ENCODE peak calls at places on chromosomes 5 and 9, in five cellular contexts. One of them, this sample, is unnamed. For H3K27me3, the result is how much of the 10 kb centered on the place peaks cover.

GRCh38 chr5:113680534-113680933 is 167.0 kb downstream of the YTHDC2 start:
- DNase-seq in HepG2: no peak
- DNase-seq in K562: no peak
- DNase-seq in GM12878: no peak
- DNase-seq in H1: no peak
- DNase-seq in this sample: no peak

GRCh38 chr9:96719538-96720315 is 58.2 kb downstream of the ZNF510 start:
- DNase-seq in H1: no peak
- DNase-seq in GM12878: no peak
- DNase-seq in HepG2: no peak
- DNase-seq in K562: no peak
- DNase-seq in this sample: no peak

GRCh38 chr5:134136771-134137170 is 22.3 kb downstream of the TCF7 start:
- DNase-seq in HepG2: no peak
- DNase-seq in K562: no peak
- DNase-seq in H1: no peak
- DNase-seq in GM12878: no peak
- DNase-seq in this sample: no peak

GRCh38 chr9:129889936-129890717 is 54.9 kb downstream of the USP20 start:
- DNase-seq in HepG2: no peak
- DNase-seq in GM12878: peak
- DNase-seq in K562: no peak
- DNase-seq in H1: peak
- DNase-seq in this sample: no peak

GRCh38 chr9:94920439-94920951 is 194.0 kb downstream of the AOPEP start:
- DNase-seq in K562: no peak
- DNase-seq in HepG2: no peak
- DNase-seq in H1: no peak
- DNase-seq in GM12878: no peak
- DNase-seq in this sample: no peak

GRCh38 chr9:91495450-91495849 is 71.8 kb upstream of the NFIL3 start:
- DNase-seq in H1: no peak
- DNase-seq in GM12878: no peak
- DNase-seq in HepG2: no peak
- DNase-seq in K562: no peak
- DNase-seq in this sample: no peak

GRCh38 chr9:128276574-128277270 is 646 bp downstream of the SWI5 start:
- DNase-seq in H1: no peak
- DNase-seq in HepG2: no peak
- DNase-seq in GM12878: no peak
- DNase-seq in K562: peak
- DNase-seq in this sample: no peak

GRCh38 chr9:136545065-136545965 is 533 bp downstream of the NOTCH1 start:
- DNase-seq in K562: peak
- DNase-seq in HepG2: no peak
- DNase-seq in H1: no peak
- DNase-seq in GM12878: no peak
- DNase-seq in this sample: no peak

GRCh38 chr5:151584057-151584937 is 6.8 kb downstream of the FAT2 start:
- DNase-seq in H1: no peak
- DNase-seq in GM12878: no peak
- DNase-seq in K562: no peak
- DNase-seq in HepG2: no peak
- DNase-seq in this sample: no peak

GRCh38 chr9:116837038-116837998 is 150.2 kb downstream of the TRIM32 start:
- DNase-seq in HepG2: no peak
- DNase-seq in K562: no peak
- DNase-seq in H1: no peak
- DNase-seq in GM12878: no peak
- DNase-seq in this sample: no peak

GRCh38 chr9:22141906-22142305 is 132.8 kb upstream of the CDKN2B start:
- DNase-seq in HepG2: peak
- DNase-seq in K562: no peak
- DNase-seq in GM12878: no peak
- DNase-seq in H1: no peak
- DNase-seq in this sample: no peak
- H3K4me3 ChIP-seq in HepG2: no peak
- H3K4me3 ChIP-seq in K562: no peak
- H3K4me3 ChIP-seq in GM12878: no peak
- H3K4me3 ChIP-seq in H1: no peak
- H3K4me3 ChIP-seq in this sample: no peak

DNA sequence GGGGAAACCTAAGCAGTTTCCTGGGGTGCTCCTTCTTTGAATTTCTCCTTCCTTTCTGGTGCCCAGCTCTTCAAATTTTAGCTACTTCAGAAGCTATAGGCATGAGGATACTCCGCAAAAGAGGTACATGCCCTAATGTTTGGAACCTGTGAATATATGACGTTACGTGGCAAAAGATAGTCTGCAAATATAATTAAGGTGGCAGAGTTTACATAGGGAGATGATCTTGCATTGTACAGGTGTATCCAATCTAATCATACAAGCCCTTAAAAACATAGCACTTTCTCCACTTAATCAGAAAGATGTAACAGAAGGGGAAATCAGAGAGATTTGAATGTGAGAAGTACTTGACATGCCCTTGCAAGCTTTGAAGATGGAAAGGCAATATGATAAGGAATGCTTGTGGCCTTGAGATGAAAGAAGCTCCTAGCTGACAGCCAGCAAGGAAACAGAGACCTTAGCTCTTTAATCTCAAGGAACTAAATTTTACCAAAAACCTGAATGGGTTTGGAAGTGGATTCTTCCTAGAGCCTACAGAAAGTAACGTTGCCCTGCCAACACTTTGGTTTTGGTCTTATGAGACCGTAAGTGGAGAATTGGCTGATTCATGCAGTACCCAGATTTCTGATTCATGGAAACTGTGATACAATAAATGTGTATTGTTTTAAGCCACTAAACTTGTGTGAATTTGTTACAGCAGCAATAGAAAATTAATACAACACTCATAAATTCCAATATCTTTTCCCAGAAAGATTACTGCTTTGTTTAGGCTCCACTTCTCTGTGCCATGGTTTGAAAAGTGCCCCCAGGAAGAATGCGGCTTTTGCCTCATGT is 268.4 kb downstream of the FAM170A start:
- DNase-seq in GM12878: no peak
- DNase-seq in HepG2: no peak
- DNase-seq in K562: no peak
- DNase-seq in H1: no peak
- DNase-seq in this sample: no peak
- TF ChIP-seq SIN3A in GM12878: no peak
- TF ChIP-seq SIN3A in HepG2: no peak
- TF ChIP-seq SIN3A in K562: no peak
- TF ChIP-seq SIN3A in H1: no peak
- TF ChIP-seq SIN3A in this sample: no peak

GRCh38 chr5:95940758-95941682 is 20.6 kb downstream of the ELL2 start:
- DNase-seq in GM12878: no peak
- DNase-seq in HepG2: no peak
- DNase-seq in K562: no peak
- DNase-seq in H1: no peak
- DNase-seq in this sample: no peak
- H3K27me3 ChIP-seq in GM12878: under half
- H3K27me3 ChIP-seq in HepG2: under half
- H3K27me3 ChIP-seq in K562: under half
- H3K27me3 ChIP-seq in H1: under half
- H3K27me3 ChIP-seq in this sample: under half

DNA sequence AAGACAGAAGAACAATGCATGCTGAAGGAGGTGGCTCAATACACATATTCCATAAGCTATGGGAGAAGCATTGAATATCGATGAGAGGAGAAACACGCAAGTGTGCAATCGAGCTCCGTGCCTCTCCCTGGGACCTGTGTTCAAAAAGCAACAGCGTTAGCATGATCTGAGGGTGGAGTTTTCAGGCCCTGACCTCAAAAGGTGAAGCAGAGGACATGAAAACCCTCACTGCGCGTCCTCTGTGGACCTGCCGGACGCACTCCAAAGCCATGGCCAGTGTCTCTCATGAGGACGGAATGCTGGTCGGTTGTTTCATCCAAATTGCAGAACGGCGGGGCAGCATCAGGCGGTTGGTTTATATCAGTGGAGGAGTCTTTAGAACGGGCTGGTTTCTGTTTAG is 67.7 kb downstream of the ANKRD33B start:
- DNase-seq in H1: no peak
- DNase-seq in GM12878: no peak
- DNase-seq in K562: no peak
- DNase-seq in HepG2: no peak
- DNase-seq in this sample: no peak
- H3K4me3 ChIP-seq in H1: no peak
- H3K4me3 ChIP-seq in GM12878: peak
- H3K4me3 ChIP-seq in K562: no peak
- H3K4me3 ChIP-seq in HepG2: no peak
- H3K4me3 ChIP-seq in this sample: no peak

DNA sequence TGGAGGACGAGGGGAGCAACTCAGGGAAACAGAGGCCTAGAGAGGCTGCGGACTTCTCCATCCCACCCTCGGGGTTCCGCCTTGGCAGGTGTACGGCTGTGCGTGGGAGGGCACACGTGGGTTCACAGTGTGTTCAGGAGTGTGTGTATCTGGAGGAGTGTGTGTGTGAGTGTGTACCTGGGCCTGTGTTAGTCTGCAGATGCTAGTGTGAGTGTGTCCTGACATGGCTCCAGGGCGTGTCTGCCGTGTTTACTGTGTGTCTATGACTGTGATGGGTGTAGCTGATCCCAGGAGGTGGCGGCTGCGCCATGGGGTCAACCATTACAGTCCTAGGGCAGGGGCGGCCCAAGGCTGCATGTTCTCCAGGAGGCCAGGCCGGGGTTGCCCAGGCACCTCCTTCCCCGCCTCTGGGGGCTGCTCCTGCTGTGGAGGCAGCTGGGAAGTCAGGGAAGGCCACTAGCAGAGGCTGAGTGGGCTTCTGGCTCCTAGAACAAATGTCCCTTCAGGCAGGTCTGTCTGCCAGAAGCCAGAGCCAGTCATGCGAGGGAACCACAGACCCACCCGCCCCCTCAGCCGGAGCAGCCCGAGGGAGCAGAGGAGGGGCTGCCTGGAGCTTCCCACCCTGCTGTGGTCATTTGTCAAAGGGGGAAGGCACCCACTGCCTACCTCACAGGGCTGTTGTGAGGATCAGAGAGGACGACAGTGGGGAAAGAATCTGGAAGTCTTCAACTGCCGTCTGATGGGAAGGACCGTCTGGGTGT is 21.4 kb downstream of the CRB2 start:
- DNase-seq in HepG2: no peak
- DNase-seq in H1: no peak
- DNase-seq in K562: no peak
- DNase-seq in GM12878: no peak
- DNase-seq in this sample: no peak
- TF ChIP-seq SIN3A in HepG2: no peak
- TF ChIP-seq SIN3A in H1: no peak
- TF ChIP-seq SIN3A in K562: no peak
- TF ChIP-seq SIN3A in GM12878: no peak
- TF ChIP-seq SIN3A in this sample: no peak

GRCh38 chr9:130973686-130974281 is 34.7 kb upstream of the FIBCD1 start:
- DNase-seq in K562: peak
- DNase-seq in HepG2: no peak
- DNase-seq in H1: no peak
- DNase-seq in GM12878: no peak
- DNase-seq in this sample: no peak
- H3K27me3 ChIP-seq in K562: half or more
- H3K27me3 ChIP-seq in HepG2: half or more
- H3K27me3 ChIP-seq in H1: under half
- H3K27me3 ChIP-seq in GM12878: under half
- H3K27me3 ChIP-seq in this sample: under half

DNA sequence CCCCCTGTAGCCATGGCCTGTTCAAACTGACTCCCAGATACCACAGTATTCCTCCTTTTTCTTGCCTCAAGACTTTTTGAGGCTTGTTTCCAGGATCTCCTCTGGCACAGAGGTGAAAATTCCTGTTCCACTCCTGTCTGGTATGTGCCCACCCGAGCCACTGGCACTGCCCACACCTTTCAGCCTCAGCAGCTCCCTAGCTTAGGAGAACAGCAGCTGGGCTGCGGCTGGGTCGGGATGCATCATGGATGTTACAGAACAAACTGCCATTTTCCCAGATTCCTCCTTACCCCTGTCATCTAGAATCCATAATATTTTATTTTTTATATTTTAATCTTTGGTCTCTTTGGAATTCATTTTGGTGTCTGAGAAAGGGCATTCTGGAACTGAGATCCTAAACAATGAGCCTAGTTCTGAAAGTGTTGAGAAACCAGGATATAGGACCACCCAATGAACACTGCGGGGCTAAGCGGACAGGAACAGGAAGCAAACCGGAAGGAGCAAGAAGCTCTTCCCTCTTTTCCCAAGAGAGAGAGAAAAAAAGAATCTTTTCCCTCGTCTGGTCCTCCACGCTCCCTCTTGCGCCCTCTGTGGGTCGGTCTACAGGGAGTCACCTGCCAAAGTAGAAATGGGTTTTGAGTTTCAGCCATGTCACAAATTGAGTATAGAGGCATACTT is 12.5 kb downstream of the OR2S2 start:
- DNase-seq in H1: peak
- DNase-seq in GM12878: no peak
- DNase-seq in K562: peak
- DNase-seq in HepG2: peak
- DNase-seq in this sample: peak
- H3K4me3 ChIP-seq in H1: no peak
- H3K4me3 ChIP-seq in GM12878: no peak
- H3K4me3 ChIP-seq in K562: no peak
- H3K4me3 ChIP-seq in HepG2: peak
- H3K4me3 ChIP-seq in this sample: no peak

DNA sequence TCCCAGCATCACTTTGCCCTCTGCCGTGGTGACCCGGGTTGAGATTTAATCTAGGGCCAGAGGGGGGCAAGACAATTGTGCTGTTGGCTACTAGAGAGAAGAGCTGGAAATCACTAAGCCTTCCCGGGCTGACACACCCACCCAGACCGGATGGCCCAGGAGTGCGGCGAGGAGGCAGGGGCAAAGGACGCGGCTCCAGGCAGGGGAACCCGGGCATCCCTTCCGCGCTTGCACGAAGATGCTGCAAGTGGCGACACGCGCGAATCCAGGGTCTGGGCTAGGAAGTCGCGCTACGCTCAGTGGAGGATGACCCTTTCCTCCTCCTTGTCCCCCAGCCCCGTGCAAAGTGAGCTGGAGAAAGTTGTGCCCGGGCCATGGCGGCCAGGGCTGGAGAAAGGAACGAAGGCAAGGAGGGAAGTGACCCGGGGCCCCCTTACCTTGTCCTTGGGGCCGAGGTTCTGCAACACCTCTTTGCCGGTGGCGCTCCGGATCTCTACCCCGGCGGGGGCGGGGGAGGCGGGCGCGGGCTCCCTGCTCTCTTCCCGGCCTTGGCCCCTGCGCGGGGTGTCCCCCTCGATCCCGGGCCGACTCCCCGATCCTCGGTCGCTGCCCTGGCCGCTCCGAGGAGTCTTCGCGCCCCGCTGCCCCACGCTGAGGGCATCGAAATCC is 693 bp downstream of the DPYSL3 start:
- DNase-seq in K562: no peak
- DNase-seq in GM12878: no peak
- DNase-seq in HepG2: no peak
- DNase-seq in H1: no peak
- DNase-seq in this sample: no peak
- TF ChIP-seq SIN3A in K562: no peak
- TF ChIP-seq SIN3A in GM12878: no peak
- TF ChIP-seq SIN3A in HepG2: no peak
- TF ChIP-seq SIN3A in H1: no peak
- TF ChIP-seq SIN3A in this sample: no peak

GRCh38 chr5:6449465-6450158 is 953 bp downstream of the UBE2QL1 start:
- DNase-seq in GM12878: no peak
- DNase-seq in H1: no peak
- DNase-seq in K562: no peak
- DNase-seq in HepG2: no peak
- DNase-seq in this sample: no peak
- H3K27me3 ChIP-seq in GM12878: under half
- H3K27me3 ChIP-seq in H1: under half
- H3K27me3 ChIP-seq in K562: half or more
- H3K27me3 ChIP-seq in HepG2: under half
- H3K27me3 ChIP-seq in this sample: under half